ENCODE peak calls at places on chromosomes 3 and 15, in four cellular contexts. E is lower lobe of right lung, Z is astrocyte of the spinal cord, D is HCT116. A is an unnamed sample.

GRCh38 chr15:89830622-89831021 is 16.0 kb upstream of the ANPEP start:
- DNase-seq in E (no peak), Z (no peak), D (no peak), A (no peak)

GRCh38 chr15:74179983-74180688 is 6.6 kb downstream of the ISLR start:
- DNase-seq in E (peak), Z (peak), D (no peak), A (no peak)

GRCh38 chr3:29291262-29291981 is 10.6 kb downstream of the RBMS3 start:
- DNase-seq in E (no peak), Z (no peak), D (no peak), A (no peak)

GRCh38 chr15:100713163-100713867 is 110.9 kb downstream of the ASB7 start:
- DNase-seq in E (no peak), Z (peak), D (peak), A (no peak)

GRCh38 chr15:52567886-52568568 is 803 bp downstream of the ARPP19 start:
- DNase-seq in E (peak), Z (no peak), D (peak), A (no peak)

GRCh38 chr3:41464401-41464800 is 265.1 kb downstream of the CTNNB1 start:
- DNase-seq in E (no peak), Z (no peak), D (no peak), A (no peak)

GRCh38 chr15:61038387-61038786 is 190.7 kb downstream of the RORA start:
- DNase-seq in E (no peak), Z (peak), D (no peak), A (no peak)

GRCh38 chr15:39538936-39539335 is 41.9 kb upstream of the THBS1 start:
- DNase-seq in E (no peak), Z (no peak), D (no peak), A (no peak)

GRCh38 chr3:190886945-190887344 is 24.5 kb upstream of the GMNC start:
- DNase-seq in E (no peak), Z (peak), D (no peak), A (no peak)

GRCh38 chr15:76200083-76200465 is 111.2 kb downstream of the ETFA start:
- DNase-seq in E (no peak), Z (no peak), D (no peak), A (no peak)

GRCh38 chr15:65937476-65937875 is 68.2 kb downstream of the RAB11A start:
- DNase-seq in E (no peak), Z (no peak), D (no peak), A (no peak)

GRCh38 chr3:142104763-142105162 is 44.6 kb downstream of the TFDP2 start:
- DNase-seq in E (no peak), Z (no peak), D (no peak), A (no peak)

GRCh38 chr3:194368918-194369317 is 625 bp downstream of the LRRC15 start:
- DNase-seq in E (no peak), Z (no peak), D (no peak), A (no peak)

GRCh38 chr3:52311567-52312119 is 4.5 kb upstream of the DNAH1 start:
- DNase-seq in E (no peak), Z (no peak), D (no peak), A (no peak)

GRCh38 chr3:169303660-169304059 is 359.9 kb downstream of the MECOM start:
- DNase-seq in E (no peak), Z (no peak), D (no peak), A (no peak)

GRCh38 chr15:96035091-96035490 is 295.4 kb upstream of the NR2F2 start:
- DNase-seq in E (no peak), Z (no peak), D (no peak), A (no peak)

GRCh38 chr3:16290827-16291196 is 25.8 kb downstream of the OXNAD1 start:
- DNase-seq in E (no peak), Z (peak), D (no peak), A (no peak)

GRCh38 chr15:84934942-84935729 is 46.5 kb upstream of the PDE8A start:
- DNase-seq in E (no peak), Z (no peak), D (no peak), A (no peak)

GRCh38 chr3:44223274-44223673 is 18.4 kb upstream of the TOPAZ1 start:
- DNase-seq in E (no peak), Z (peak), D (no peak), A (no peak)

DNA sequence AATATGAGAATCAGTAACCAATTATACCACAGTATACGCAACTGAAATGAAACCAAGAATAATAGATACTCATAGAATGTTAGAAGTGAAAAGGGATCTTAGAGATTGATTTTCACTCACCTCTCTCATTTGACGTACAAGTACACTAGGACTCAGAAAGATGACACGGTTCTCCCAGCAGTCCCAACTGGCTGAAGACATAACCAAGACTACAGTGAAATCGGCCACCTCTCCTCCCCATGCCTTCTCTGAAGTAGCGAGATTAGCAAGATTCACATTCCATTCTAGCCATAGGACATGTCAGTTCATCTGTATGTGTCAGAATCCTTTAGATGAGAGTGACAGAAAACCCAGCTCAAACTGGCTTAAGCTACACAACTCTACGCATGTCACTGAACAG is 75.7 kb downstream of the RARB start:
- DNase-seq in E (no peak), Z (no peak), D (no peak), A (no peak)
- H3K4me3 ChIP-seq in E (no peak), Z (no peak), D (no peak), A (no peak)

GRCh38 chr3:8450618-8451017 is 51.0 kb upstream of the LMCD1 start:
- DNase-seq in E (no peak), Z (no peak), D (no peak), A (no peak)
- TF ChIP-seq CTCF in E (no peak), Z (no peak), D (peak), A (no peak)

GRCh38 chr3:32843504-32844321 is 25.9 kb downstream of the TRIM71 start:
- DNase-seq in E (no peak), Z (no peak), D (no peak), A (no peak)
- H3K4me3 ChIP-seq in E (no peak), Z (no peak), D (no peak), A (no peak)

DNA sequence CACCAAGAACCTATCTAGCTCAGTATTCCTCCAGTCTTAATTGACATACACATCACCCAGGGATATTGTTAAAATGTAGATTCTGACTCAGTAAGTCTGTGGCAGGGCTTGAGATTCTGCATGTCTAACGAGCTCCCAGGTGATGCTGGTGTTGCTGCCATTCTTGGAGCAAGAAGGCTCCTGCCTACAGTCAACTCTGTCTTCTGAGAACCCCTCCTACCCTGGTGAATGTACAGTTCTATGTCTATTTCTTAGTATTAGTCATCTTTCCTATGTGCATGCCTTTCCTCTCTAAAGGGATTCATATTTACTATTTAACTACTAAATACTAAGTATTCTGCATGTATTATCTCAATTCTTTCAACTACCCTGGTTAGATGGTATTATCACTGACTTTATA is 268.7 kb downstream of the EDEM1 start:
- DNase-seq in E (no peak), Z (no peak), D (no peak), A (no peak)
- TF ChIP-seq CTCF in E (no peak), Z (no peak), D (no peak), A (no peak)

GRCh38 chr3:131688370-131688769 is 185.6 kb upstream of the MRPL3 start:
- DNase-seq in E (no peak), Z (peak), D (no peak), A (peak)
- H3K4me3 ChIP-seq in E (no peak), Z (no peak), D (no peak), A (no peak)

GRCh38 chr3:115822572-115822971 is 199.3 kb downstream of the GAP43 start:
- DNase-seq in E (no peak), Z (no peak), D (no peak), A (no peak)

GRCh38 chr3:115814778-115815380 is 191.6 kb downstream of the GAP43 start:
- DNase-seq in E (peak), Z (peak), D (peak), A (no peak)

GRCh38 chr3:115825046-115825445 is 201.7 kb downstream of the GAP43 start:
- DNase-seq in E (no peak), Z (peak), D (no peak), A (no peak)

GRCh38 chr3:115823083-115823482 is 199.8 kb downstream of the GAP43 start:
- DNase-seq in E (no peak), Z (no peak), D (no peak), A (no peak)

DNA sequence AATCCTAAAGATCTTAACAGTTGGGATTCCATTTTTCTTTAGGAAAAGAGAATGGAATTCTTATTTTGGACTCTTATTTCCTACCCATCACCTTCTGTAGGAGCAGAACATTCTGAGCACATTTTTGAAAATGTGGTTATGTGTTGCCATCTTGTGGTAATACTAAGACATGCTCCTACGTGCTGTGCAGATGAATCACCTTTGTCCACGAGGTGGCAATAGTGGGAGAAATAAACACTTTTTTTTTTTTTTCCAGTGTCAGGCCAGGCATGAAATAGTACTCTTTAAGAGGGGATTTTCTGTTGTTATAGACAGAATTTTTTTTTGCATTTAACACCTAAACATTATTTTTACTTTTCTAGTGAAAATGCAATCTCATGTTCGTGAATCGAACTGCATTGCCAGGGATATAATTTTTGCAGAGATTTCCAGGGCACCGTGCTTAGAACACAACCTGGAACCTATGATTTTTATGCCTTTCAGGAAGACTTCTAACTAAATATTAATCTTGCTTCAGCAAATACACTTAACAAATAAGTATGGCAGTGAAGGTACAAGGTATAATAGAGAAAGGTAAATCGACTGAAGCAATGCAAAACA is 196.6 kb downstream of the GAP43 start:
- DNase-seq in E (peak), Z (peak), D (peak), A (peak)
- TF ChIP-seq CTCF in E (peak), Z (peak), D (peak), A (peak)

DNA sequence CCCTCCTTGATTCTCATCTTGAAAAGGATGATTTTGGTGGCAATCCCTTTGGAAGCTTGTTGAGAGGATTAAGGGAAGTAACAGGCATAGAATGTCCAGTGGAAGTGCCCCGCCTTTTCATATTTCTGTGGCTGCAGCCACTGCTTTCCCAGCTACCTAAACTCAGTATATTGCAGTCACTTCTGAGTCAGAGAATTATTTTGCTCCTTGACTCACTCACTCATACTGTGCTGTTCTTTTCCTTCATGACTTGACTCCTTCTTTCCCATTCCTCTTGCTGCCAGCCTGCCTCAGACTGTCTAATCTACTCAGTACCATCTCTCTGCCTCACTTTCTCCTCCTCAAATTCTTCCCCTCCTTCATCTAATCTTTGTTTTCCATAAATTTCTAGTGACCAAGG is 26.5 kb upstream of the POLR2M start:
- DNase-seq in E (no peak), Z (peak), D (no peak), A (no peak)
- H3K4me3 ChIP-seq in E (no peak), Z (no peak), D (no peak), A (no peak)

A was measured in AG09309.